ENCODE peak calls at places on chromosomes 16 and 17, in seven cellular contexts. V is brain microvascular endothelial cell; P is stimulated activated CD4-positive, alpha-beta T cell treated with anti-CD3 and anti-CD28 coated beads, Interleukin-15, amount 100 ng/mL, for 48 hours; B is effector CD4-positive, alpha-beta T cell; S is NCI-H460; A is neural crest cell; N is T-cell. W is an unnamed sample.

GRCh38 chr17:81895400-81895799 is 3.9 kb downstream of the ANAPC11 start:
- DNase-seq in V (no peak), P (no peak), B (no peak), S (no peak), A (no peak), N (no peak), W (no peak)

GRCh38 chr16:89595330-89596060 is 17.9 kb upstream of the DPEP1 start:
- DNase-seq in V (no peak), P (no peak), B (no peak), S (no peak), A (no peak), N (no peak), W (no peak)

GRCh38 chr17:69857412-69857835 is 217.6 kb upstream of the KCNJ16 start:
- DNase-seq in V (peak), P (no peak), B (no peak), S (peak), A (no peak), N (no peak), W (no peak)

GRCh38 chr17:47801176-47801765 is 20.3 kb downstream of the OSBPL7 start:
- DNase-seq in V (no peak), P (no peak), B (no peak), S (no peak), A (no peak), N (no peak), W (no peak)

GRCh38 chr17:81388612-81389367 is 6.5 kb upstream of the BAHCC1 start:
- DNase-seq in V (no peak), P (no peak), B (no peak), S (no peak), A (no peak), N (no peak), W (no peak)

GRCh38 chr16:87053016-87053982 is 263.9 kb downstream of the C16orf95 start:
- DNase-seq in V (no peak), P (no peak), B (no peak), S (no peak), A (no peak), N (no peak), W (no peak)

GRCh38 chr17:70239391-70239826 is 70.1 kb downstream of the KCNJ2 start:
- DNase-seq in V (no peak), P (no peak), B (no peak), S (no peak), A (no peak), N (no peak), W (no peak)

GRCh38 chr17:41957869-41958231 is 8.7 kb upstream of the CNP start:
- DNase-seq in V (no peak), P (no peak), B (no peak), S (no peak), A (no peak), N (no peak), W (no peak)

GRCh38 chr16:66070140-66070887 is 296.2 kb upstream of the CDH5 start:
- DNase-seq in V (no peak), P (no peak), B (no peak), S (no peak), A (no peak), N (no peak), W (peak)

GRCh38 chr17:1908699-1909309 is 79.0 kb downstream of the RPA1 start:
- DNase-seq in V (peak), P (peak), B (no peak), S (peak), A (peak), N (no peak), W (peak)

GRCh38 chr16:85034591-85035433 is 7.2 kb downstream of the KIAA0513 start:
- DNase-seq in V (no peak), P (no peak), B (no peak), S (no peak), A (no peak), N (no peak), W (no peak)

GRCh38 chr17:4520881-4521600 is 22.4 kb downstream of the SPNS2 start:
- DNase-seq in V (no peak), P (no peak), B (no peak), S (no peak), A (no peak), N (no peak), W (no peak)

GRCh38 chr17:66200685-66201092 is 8.8 kb upstream of the CEP112 start:
- DNase-seq in V (peak), P (peak), B (peak), S (peak), A (peak), N (peak), W (peak)

GRCh38 chr17:42889809-42890208 is 10.8 kb upstream of the G6PC1 start:
- DNase-seq in V (no peak), P (no peak), B (no peak), S (no peak), A (no peak), N (no peak), W (no peak)

GRCh38 chr17:29154516-29155234 is 25.5 kb downstream of the MYO18A start:
- DNase-seq in V (no peak), P (no peak), B (no peak), S (no peak), A (no peak), N (no peak), W (no peak)

GRCh38 chr17:2048805-2049204 is 6.1 kb upstream of the HIC1 start:
- DNase-seq in V (no peak), P (no peak), B (no peak), S (no peak), A (no peak), N (no peak), W (no peak)

GRCh38 chr16:77585379-77585778 is 136.9 kb upstream of the NUDT7 start:
- DNase-seq in V (peak), P (no peak), B (no peak), S (no peak), A (no peak), N (no peak), W (peak)

GRCh38 chr17:7328840-7329359 is at the start of gene NEURL4:
- DNase-seq in V (peak), P (no peak), B (peak), S (no peak), A (peak), N (no peak), W (peak)

GRCh38 chr16:75385507-75386152 is 47.7 kb downstream of the CFDP1 start:
- DNase-seq in V (peak), P (no peak), B (no peak), S (peak), A (no peak), N (no peak), W (peak)

GRCh38 chr16:89863741-89864391 is 9.5 kb upstream of the TCF25 start:
- DNase-seq in V (peak), P (no peak), B (no peak), S (no peak), A (no peak), N (peak), W (peak)

GRCh38 chr17:43880420-43880991 is 26.8 kb downstream of the MPP2 start:
- DNase-seq in V (no peak), P (peak), B (no peak), S (peak), A (peak), N (peak), W (peak)

GRCh38 chr17:2215616-2216364 is 87.8 kb downstream of the SMG6 start:
- DNase-seq in V (peak), P (peak), B (peak), S (no peak), A (no peak), N (peak), W (peak)

GRCh38 chr17:142876-143784 is 5.8 kb downstream of the SCGB1C2 start:
- DNase-seq in V (no peak), P (no peak), B (no peak), S (no peak), A (peak), N (no peak), W (no peak)

GRCh38 chr17:59370580-59371299 is 39.3 kb downstream of the YPEL2 start:
- DNase-seq in V (no peak), P (no peak), B (no peak), S (no peak), A (no peak), N (no peak), W (no peak)

W was measured in cardiac muscle cell.